ENCODE peak calls at places on chromosomes 2 and 18, in eight cellular contexts. R is heart right ventricle, V is hepatocyte, Z is neural progenitor cell, G is pancreas, I is adrenal gland, P is OCI-LY7, K is mammary epithelial cell. U is an unnamed sample.
A peak's percentile ranks its signal among the peaks of the same experiment; 100 is the strongest.

GRCh38 chr2:85828725-85829124 is 60.1 kb downstream of the ST3GAL5 start:
- DNase-seq in R (no peak), V (no peak), Z (no peak), G (no peak), I (no peak), P (no peak), K (no peak), U (no peak)

GRCh38 chr18:53798516-53798915 is 426.0 kb downstream of the MBD2 start:
- DNase-seq in R (no peak), V (no peak), Z (no peak), G (no peak), I (no peak), P (no peak), K (no peak), U (no peak)

GRCh38 chr2:52904511-52904910 is 863.1 kb upstream of the CHAC2 start:
- DNase-seq in R (no peak), V (no peak), Z (no peak), G (no peak), I (no peak), P (no peak), K (peak; percentile 10), U (no peak)

GRCh38 chr2:37886745-37887144 is 38.3 kb upstream of the RMDN2 start:
- DNase-seq in R (no peak), V (no peak), Z (no peak), G (no peak), I (no peak), P (no peak), K (peak; percentile 20), U (no peak)

GRCh38 chr2:230885467-230886130 is 20.9 kb downstream of the ITM2C start:
- DNase-seq in R (no peak), V (peak; percentile 77), Z (peak; percentile 88), G (no peak), I (no peak), P (no peak), K (no peak), U (no peak)

GRCh38 chr18:58392336-58393000 is 236.4 kb downstream of the ALPK2 start:
- DNase-seq in R (no peak), V (peak; percentile 28), Z (peak; percentile 32), G (no peak), I (no peak), P (no peak), K (no peak), U (no peak)

GRCh38 chr2:88753833-88754584 is 62.5 kb downstream of the RPIA start:
- DNase-seq in R (no peak), V (no peak), Z (no peak), G (no peak), I (no peak), P (peak; percentile 98), K (peak; percentile 28), U (no peak)

GRCh38 chr2:69082430-69082997 is 69.5 kb downstream of the ANTXR1 start:
- DNase-seq in R (peak; percentile 32), V (peak; percentile 79), Z (no peak), G (peak; percentile 9), I (peak; percentile 88), P (no peak), K (peak; percentile 47), U (no peak)

GRCh38 chr18:8982416-8983183 is 119.9 kb upstream of the NDUFV2 start:
- DNase-seq in R (no peak), V (peak; percentile 75), Z (peak; percentile 69), G (no peak), I (no peak), P (peak; percentile 91), K (peak; percentile 54), U (no peak)

GRCh38 chr2:215635788-215636139 is 199.9 kb upstream of the FN1 start:
- DNase-seq in R (no peak), V (no peak), Z (no peak), G (no peak), I (peak; percentile 58), P (no peak), K (peak; percentile 72), U (no peak)

GRCh38 chr18:64474279-64474678 is 325.4 kb upstream of the LINC00305 start:
- DNase-seq in R (no peak), V (peak; percentile 8), Z (no peak), G (no peak), I (no peak), P (no peak), K (no peak), U (no peak)

GRCh38 chr2:128178650-128179460 is 87.9 kb downstream of the UGGT1 start:
- DNase-seq in R (peak; percentile 32), V (peak; percentile 73), Z (peak; percentile 78), G (peak; percentile 16), I (peak; percentile 58), P (peak; percentile 42), K (peak; percentile 35), U (peak; percentile 7)

GRCh38 chr18:39624934-39625333 is 2059.3 kb upstream of the CELF4 start:
- DNase-seq in R (no peak), V (no peak), Z (no peak), G (no peak), I (no peak), P (no peak), K (peak; percentile 63), U (no peak)

GRCh38 chr2:12741361-12741760 is 24.6 kb downstream of the TRIB2 start:
- DNase-seq in R (no peak), V (no peak), Z (no peak), G (no peak), I (no peak), P (no peak), K (no peak), U (no peak)

GRCh38 chr2:12737226-12738111 is 20.7 kb downstream of the TRIB2 start:
- DNase-seq in R (no peak), V (no peak), Z (no peak), G (no peak), I (no peak), P (no peak), K (no peak), U (no peak)

GRCh38 chr2:12739721-12740254 is 23.1 kb downstream of the TRIB2 start:
- DNase-seq in R (no peak), V (no peak), Z (no peak), G (no peak), I (no peak), P (no peak), K (no peak), U (no peak)

GRCh38 chr2:12734914-12735654 is 18.3 kb downstream of the TRIB2 start:
- DNase-seq in R (peak; percentile 61), V (no peak), Z (no peak), G (no peak), I (peak; percentile 62), P (no peak), K (no peak), U (no peak)

DNA sequence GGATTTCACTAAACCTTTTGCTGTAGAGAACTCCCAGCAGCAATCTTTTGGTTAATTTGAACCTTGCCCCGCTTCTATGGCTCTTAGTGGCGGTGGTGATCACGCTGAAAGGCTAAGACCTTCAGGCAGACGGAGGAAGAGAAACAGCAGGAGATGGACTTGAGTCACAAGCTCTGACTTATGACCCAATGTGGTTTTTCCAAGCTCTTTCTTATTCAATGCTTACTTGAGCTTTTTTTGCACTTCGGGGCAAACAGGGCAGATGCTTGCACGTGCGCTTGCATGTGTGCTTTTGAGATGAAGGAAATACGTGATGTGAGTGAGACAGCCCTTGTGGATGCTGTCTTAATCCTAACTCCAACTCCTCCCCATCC is 21.4 kb downstream of the TRIB2 start:
- DNase-seq in R (no peak), V (no peak), Z (no peak), G (no peak), I (no peak), P (no peak), K (no peak), U (no peak)
- H3K36me3 ChIP-seq in R (peaks cover 50% of the 10 kb centered on the region), V (no peaks in the 10 kb centered on the region), Z (no peaks in the 10 kb centered on the region), G (peaks cover 2% of the 10 kb centered on the region), I (peaks cover 64% of the 10 kb centered on the region), P (no peaks in the 10 kb centered on the region), K (peaks cover 2% of the 10 kb centered on the region), U (peaks cover 64% of the 10 kb centered on the region)

GRCh38 chr2:174246944-174247381 is 1.4 kb downstream of the OLA1 start:
- DNase-seq in R (no peak), V (no peak), Z (no peak), G (peak; percentile 13), I (no peak), P (no peak), K (no peak), U (no peak)
- H3K27ac ChIP-seq in R (no peak overlapping the region), V (peak overlapping the region; percentile 97), Z (no peak overlapping the region), G (no peak overlapping the region), I (no peak overlapping the region), P (no peak overlapping the region), K (no peak overlapping the region), U (no peak overlapping the region)

DNA sequence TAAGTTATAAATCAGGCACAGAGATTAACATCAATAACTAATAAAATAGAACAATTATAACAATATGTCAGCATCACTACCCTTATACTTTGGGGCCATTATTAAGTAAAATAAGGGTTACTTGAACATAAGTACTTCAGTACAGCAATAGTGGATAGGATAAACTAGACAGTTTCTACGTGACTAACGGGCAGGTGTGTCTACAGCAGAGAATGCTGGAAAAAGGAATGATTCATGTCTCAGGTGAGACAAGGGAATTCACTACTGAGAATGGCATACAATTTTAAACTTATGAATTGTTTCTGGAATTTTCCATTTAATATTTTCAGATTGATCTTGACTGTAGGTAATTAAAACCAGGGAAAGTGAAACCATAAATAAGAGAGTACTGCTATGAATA is 5.5 kb downstream of the WDR75 start:
- DNase-seq in R (no peak), V (no peak), Z (no peak), G (no peak), I (no peak), P (no peak), K (peak; percentile 51), U (no peak)
- H3K36me3 ChIP-seq in R (peaks cover 28% of the 10 kb centered on the region), V (peaks cover 3% of the 10 kb centered on the region), Z (peaks cover 23% of the 10 kb centered on the region), G (no peaks in the 10 kb centered on the region), I (peaks cover 35% of the 10 kb centered on the region), P (peaks cover 94% of the 10 kb centered on the region), K (peaks cover 24% of the 10 kb centered on the region), U (peaks cover 24% of the 10 kb centered on the region)

GRCh38 chr2:9311488-9311887 is 104.9 kb downstream of the ASAP2 start:
- DNase-seq in R (peak; percentile 53), V (no peak), Z (no peak), G (no peak), I (peak; percentile 21), P (no peak), K (peak; percentile 91), U (no peak)
- H3K27ac ChIP-seq in R (peak overlapping the region; percentile 91), V (no peak overlapping the region), Z (no peak overlapping the region), G (no peak overlapping the region), I (no peak overlapping the region), P (no peak overlapping the region), K (peak overlapping the region; percentile 95), U (no peak overlapping the region)

GRCh38 chr2:135744761-135745314 is 3.2 kb downstream of the UBXN4 start:
- DNase-seq in R (no peak), V (peak; percentile 39), Z (peak; percentile 34), G (no peak), I (no peak), P (peak; percentile 65), K (peak; percentile 65), U (no peak)
- H3K36me3 ChIP-seq in R (peaks cover 15% of the 10 kb centered on the region), V (no peaks in the 10 kb centered on the region), Z (peaks cover 4% of the 10 kb centered on the region), G (no peaks in the 10 kb centered on the region), I (peaks cover 19% of the 10 kb centered on the region), P (peaks cover 55% of the 10 kb centered on the region), K (peaks cover 8% of the 10 kb centered on the region), U (peaks cover 23% of the 10 kb centered on the region)

U was measured in effector memory CD4-positive, alpha-beta T cell.